ENCODE peak calls at places on chromosomes 12 and 14, in ten cellular contexts. Q, I, X, L, P, V, Y, C, N and K are unnamed samples.

GRCh38 chr14:56844603-56845002 is 34.3 kb upstream of the OTX2 start:
- DNase-seq in Q (peak), I (no peak), X (no peak), L (no peak), P (no peak), V (no peak), Y (no peak), C (no peak), N (no peak), K (no peak)

GRCh38 chr14:59464651-59465569 is at the start of gene GPR135:
- DNase-seq in Q (no peak), I (peak), X (peak), L (peak), P (peak), V (no peak), Y (peak), C (no peak), N (peak), K (peak)

GRCh38 chr12:112944028-112944690 is 5.9 kb downstream of the OAS3 start:
- DNase-seq in Q (no peak), I (no peak), X (no peak), L (no peak), P (no peak), V (no peak), Y (no peak), C (no peak), N (no peak), K (no peak)

GRCh38 chr12:109582636-109583035 is 9.0 kb downstream of the MVK start:
- DNase-seq in Q (peak), I (peak), X (no peak), L (no peak), P (no peak), V (no peak), Y (no peak), C (no peak), N (no peak), K (peak)

GRCh38 chr14:95701846-95702221 is 12.1 kb downstream of the TCL1A start:
- DNase-seq in Q (no peak), I (no peak), X (no peak), L (no peak), P (no peak), V (no peak), Y (no peak), C (no peak), N (no peak), K (no peak)

GRCh38 chr12:104930388-104931326 is 27.4 kb downstream of the SLC41A2 start:
- DNase-seq in Q (no peak), I (no peak), X (no peak), L (no peak), P (no peak), V (no peak), Y (no peak), C (no peak), N (no peak), K (no peak)

GRCh38 chr14:68779761-68780323 is 13.0 kb downstream of the ZFP36L1 start:
- DNase-seq in Q (no peak), I (no peak), X (peak), L (no peak), P (no peak), V (no peak), Y (no peak), C (no peak), N (no peak), K (no peak)

GRCh38 chr14:24339284-24340151 is at the start of gene RIPK3:
- DNase-seq in Q (peak), I (peak), X (peak), L (peak), P (no peak), V (no peak), Y (peak), C (peak), N (no peak), K (no peak)

GRCh38 chr12:24791622-24792021 is 157.3 kb downstream of the BCAT1 start:
- DNase-seq in Q (no peak), I (no peak), X (no peak), L (no peak), P (no peak), V (no peak), Y (no peak), C (no peak), N (no peak), K (no peak)

GRCh38 chr12:123150804-123151678 is at the start of gene PITPNM2:
- DNase-seq in Q (peak), I (peak), X (peak), L (peak), P (no peak), V (peak), Y (peak), C (peak), N (peak), K (peak)

GRCh38 chr12:111442301-111443045 is 36.8 kb downstream of the SH2B3 start:
- DNase-seq in Q (no peak), I (peak), X (no peak), L (no peak), P (no peak), V (no peak), Y (no peak), C (no peak), N (no peak), K (no peak)

GRCh38 chr14:100777366-100778077 is 48.4 kb upstream of the MEG3 start:
- DNase-seq in Q (no peak), I (no peak), X (no peak), L (no peak), P (no peak), V (no peak), Y (no peak), C (no peak), N (no peak), K (no peak)